ENCODE peak calls at places on chromosomes 16 and 17, in nine cellular contexts. J is NCI-H1930, L is activated T-cell treated with anti-CD3 and anti-CD28 coated beads for 24 hours, X is Daoy, Z is sciatic nerve, A is T-cell, I is AG09319, S is RCC 7860, R is HAP-1. Y is an unnamed sample.
A peak's percentile ranks its signal among the peaks of the same experiment; 100 is the strongest.

GRCh38 chr16:57304169-57305061 is 19.9 kb upstream of the PLLP start:
- DNase-seq in J (no peak), I (no peak), S (peak; percentile 96), A (no peak), X (peak; percentile 87), Z (peak; percentile 50), L (no peak), R (no peak), Y (peak; percentile 90)

GRCh38 chr17:34913001-34913400 is 48.3 kb downstream of the CCT6B start:
- DNase-seq in L (no peak), S (no peak), I (no peak), R (no peak), X (no peak), J (no peak), A (no peak), Z (no peak), Y (no peak)

GRCh38 chr16:77860944-77861343 is 72.6 kb downstream of the VAT1L start:
- DNase-seq in X (no peak), L (no peak), S (no peak), J (no peak), A (no peak), R (no peak), Z (no peak), I (no peak), Y (no peak)

GRCh38 chr16:565420-566330 is 1.1 kb upstream of the NHLRC4 start:
- DNase-seq in X (no peak), I (no peak), Z (no peak), J (no peak), L (no peak), R (no peak), A (no peak), S (no peak), Y (peak; percentile 21)

GRCh38 chr16:72552675-72553074 is 380.7 kb upstream of the PMFBP1 start:
- DNase-seq in X (no peak), Z (no peak), S (no peak), R (no peak), A (no peak), I (no peak), L (no peak), J (no peak), Y (no peak)

GRCh38 chr16:66905633-66906539 is 12.8 kb downstream of the CDH16 start:
- DNase-seq in I (no peak), Z (no peak), R (peak; percentile 94), A (peak; percentile 26), X (no peak), J (no peak), L (no peak), S (no peak), Y (no peak)

GRCh38 chr16:19168173-19169080 is at the start of gene SYT17:
- DNase-seq in X (peak; percentile 25), J (peak; percentile 22), I (no peak), Z (peak; percentile 64), L (no peak), A (no peak), S (no peak), R (no peak), Y (no peak)

GRCh38 chr17:37708616-37709212 is 36.1 kb downstream of the HNF1B start:
- DNase-seq in X (peak; percentile 37), R (no peak), L (no peak), A (no peak), Z (no peak), J (no peak), S (peak; percentile 79), I (no peak), Y (no peak)

GRCh38 chr17:48593126-48593829 is at the start of gene HOXB5:
- DNase-seq in X (no peak), I (no peak), A (no peak), J (peak; percentile 25), L (no peak), R (peak; percentile 50), S (no peak), Z (no peak), Y (no peak)

GRCh38 chr17:72699566-72699965 is 392.9 kb downstream of the SLC39A11 start:
- DNase-seq in Z (no peak), A (no peak), X (peak; percentile 85), L (no peak), I (no peak), R (no peak), S (peak; percentile 32), J (no peak), Y (no peak)

GRCh38 chr16:57475711-57476339 is 10.5 kb downstream of the DOK4 start:
- DNase-seq in X (peak; percentile 55), A (peak; percentile 61), R (peak; percentile 85), L (peak; percentile 64), Z (no peak), S (no peak), J (no peak), I (no peak), Y (peak; percentile 77)

GRCh38 chr17:41540921-41541625 is 13.0 kb upstream of the KRT19 start:
- DNase-seq in J (no peak), X (no peak), L (no peak), I (no peak), Z (no peak), S (no peak), A (no peak), R (no peak), Y (no peak)

GRCh38 chr16:8712589-8713361 is 38.4 kb downstream of the ABAT start:
- DNase-seq in Z (no peak), A (no peak), S (no peak), I (no peak), L (no peak), X (no peak), R (no peak), J (peak; percentile 74), Y (no peak)

GRCh38 chr16:57814896-57815295 is 12.6 kb upstream of the KIFC3 start:
- DNase-seq in L (no peak), S (no peak), A (no peak), R (no peak), Z (no peak), I (no peak), J (no peak), X (no peak), Y (no peak)

GRCh38 chr17:72556944-72557826 is 436.4 kb downstream of the SOX9 start:
- DNase-seq in Z (peak; percentile 78), J (peak; percentile 51), S (peak; percentile 57), A (peak; percentile 35), I (no peak), L (peak; percentile 43), R (peak; percentile 82), X (peak; percentile 76), Y (peak; percentile 86)

GRCh38 chr17:1078831-1079561 is 82.1 kb downstream of the TIMM22 start:
- DNase-seq in I (no peak), L (no peak), A (no peak), R (no peak), X (no peak), Z (no peak), S (no peak), J (no peak), Y (peak; percentile 51)

GRCh38 chr17:51765558-51766145 is 392.9 kb downstream of the CA10 start:
- DNase-seq in L (no peak), A (no peak), Z (no peak), J (no peak), S (no peak), I (no peak), X (no peak), R (no peak), Y (no peak)

GRCh38 chr16:48409839-48410610 is 24.8 kb upstream of the SIAH1 start:
- DNase-seq in A (no peak), Z (no peak), I (peak; percentile 67), R (no peak), S (peak; percentile 88), L (no peak), J (no peak), X (peak; percentile 86), Y (peak; percentile 98)

GRCh38 chr17:67157732-67158639 is 87.0 kb downstream of the HELZ start:
- DNase-seq in R (peak; percentile 15), I (no peak), A (no peak), Z (no peak), J (peak; percentile 43), X (no peak), S (no peak), L (no peak), Y (peak; percentile 58)

GRCh38 chr17:80877095-80877828 is 114.4 kb upstream of the CHMP6 start:
- DNase-seq in R (no peak), J (no peak), Z (no peak), L (peak; percentile 75), S (no peak), I (no peak), A (no peak), X (no peak), Y (no peak)

GRCh38 chr16:63735456-63735855 is 1386.4 kb downstream of the CDH11 start:
- DNase-seq in R (no peak), A (no peak), S (no peak), Z (no peak), X (no peak), J (no peak), L (no peak), I (no peak), Y (no peak)

GRCh38 chr17:79938696-79939435 is 96.8 kb downstream of the TBC1D16 start:
- DNase-seq in J (no peak), L (no peak), S (no peak), I (no peak), X (no peak), A (no peak), Z (peak; percentile 54), R (no peak), Y (no peak)

GRCh38 chr17:17819561-17819995 is 17.2 kb downstream of the SREBF1 start:
- DNase-seq in L (peak; percentile 67), A (peak; percentile 17), J (no peak), X (peak; percentile 95), I (peak; percentile 61), Z (no peak), S (peak; percentile 80), R (peak; percentile 42), Y (no peak)

GRCh38 chr17:21167303-21167702 is 40.5 kb downstream of the DHRS7B start:
- DNase-seq in J (no peak), Z (no peak), I (no peak), X (no peak), A (no peak), L (no peak), S (no peak), R (no peak), Y (no peak)

GRCh38 chr17:31248986-31249385 is 48.1 kb downstream of the OMG start:
- DNase-seq in A (no peak), L (no peak), R (no peak), I (no peak), S (peak; percentile 95), X (peak; percentile 29), J (no peak), Z (no peak), Y (no peak)

GRCh38 chr16:86281435-86281834 is 228.9 kb upstream of the FOXF1 start:
- DNase-seq in J (no peak), A (no peak), X (no peak), S (no peak), Z (no peak), I (no peak), L (no peak), R (peak; percentile 18), Y (no peak)

GRCh38 chr16:69865701-69866100 is 85.4 kb upstream of the CLEC18A start:
- DNase-seq in A (no peak), X (peak; percentile 59), I (no peak), J (no peak), Z (peak; percentile 34), L (no peak), S (peak; percentile 78), R (no peak), Y (peak; percentile 94)

GRCh38 chr17:45709889-45710288 is 74.2 kb upstream of the CRHR1 start:
- DNase-seq in J (no peak), X (no peak), Z (no peak), A (no peak), L (no peak), S (no peak), R (no peak), I (no peak), Y (no peak)

GRCh38 chr17:60851181-60851580 is 173.5 kb downstream of the BCAS3 start:
- DNase-seq in I (no peak), S (no peak), X (no peak), L (no peak), J (no peak), R (no peak), Z (no peak), A (no peak), Y (no peak)

GRCh38 chr17:54085934-54086333 is 263.2 kb downstream of the KIF2B start:
- DNase-seq in Z (no peak), R (peak; percentile 6), X (no peak), S (no peak), L (no peak), A (no peak), J (no peak), I (no peak), Y (peak; percentile 9)

GRCh38 chr16:77823067-77823466 is 34.7 kb downstream of the VAT1L start:
- DNase-seq in L (no peak), Z (no peak), I (no peak), R (no peak), X (no peak), J (no peak), S (no peak), A (no peak), Y (no peak)